ENCODE peak calls at places on chromosomes 11 and 22, in four cellular contexts. I, E, U and X are unnamed samples.

GRCh38 chr22:38017272-38017920 is 33.0 kb upstream of the SOX10 start:
- DNase-seq in I (no peak), E (peak; percentile 93), U (no peak), X (peak; percentile 62)

GRCh38 chr11:105230586-105230985 is 91.0 kb upstream of the CARD18 start:
- DNase-seq in I (no peak), E (no peak), U (no peak), X (no peak)

GRCh38 chr11:1402355-1402754 is 12.6 kb downstream of the BRSK2 start:
- DNase-seq in I (peak; percentile 31), E (no peak), U (no peak), X (no peak)

GRCh38 chr22:28833276-28833923 is 33.0 kb upstream of the XBP1 start:
- DNase-seq in I (no peak), E (no peak), U (no peak), X (no peak)

GRCh38 chr11:66408488-66409214 is 12.2 kb upstream of the NPAS4 start:
- DNase-seq in I (peak; percentile 95), E (peak; percentile 94), U (peak; percentile 91), X (peak; percentile 82)

GRCh38 chr11:47412152-47412746 is 3.9 kb downstream of the SLC39A13 start:
- DNase-seq in I (peak; percentile 81), E (no peak), U (peak; percentile 37), X (no peak)

GRCh38 chr11:119306373-119306890 is 10.5 kb downstream of the MCAM start:
- DNase-seq in I (no peak), E (no peak), U (peak; percentile 86), X (no peak)

GRCh38 chr11:27274854-27275395 is 88.1 kb downstream of the CCDC34 start:
- DNase-seq in I (no peak), E (no peak), U (no peak), X (no peak)

GRCh38 chr11:69423611-69424385 is 57.7 kb upstream of the LINC01488 start:
- DNase-seq in I (no peak), E (no peak), U (no peak), X (no peak)

GRCh38 chr11:23206736-23207336 is 346.6 kb upstream of the CCDC179 start:
- DNase-seq in I (no peak), E (no peak), U (no peak), X (no peak)

GRCh38 chr22:25896098-25896497 is 154.1 kb downstream of the MYO18B start:
- DNase-seq in I (no peak), E (no peak), U (no peak), X (no peak)

GRCh38 chr11:112440518-112440917 is 179.9 kb upstream of the PLET1 start:
- DNase-seq in I (no peak), E (no peak), U (no peak), X (no peak)

GRCh38 chr11:94774345-94774744 is 6.2 kb downstream of the AMOTL1 start:
- DNase-seq in I (no peak), E (no peak), U (no peak), X (peak; percentile 13)